ENCODE peak calls at places on chromosomes 5 and 9, in six cellular contexts. Y is SK-N-SH, G is HCT116, R is neural progenitor cell, A is endothelial cell of umbilical vein, K is IMR-90. F is an unnamed sample. For H3K36me3, the result is how much of the 10 kb centered on the place peaks cover.

GRCh38 chr5:110547495-110547894 is 179.0 kb downstream of the TMEM232 start:
- DNase-seq in Y (no peak), K (no peak), G (no peak), R (no peak), A (no peak), F (no peak)

GRCh38 chr5:68272289-68272688 is 56.7 kb downstream of the PIK3R1 start:
- DNase-seq in K (peak), R (no peak), Y (no peak), G (no peak), A (peak), F (peak)

GRCh38 chr9:19555214-19555613 is 146.4 kb downstream of the ACER2 start:
- DNase-seq in A (no peak), G (no peak), Y (no peak), R (no peak), K (no peak), F (no peak)

GRCh38 chr9:133459476-133460404 is at the start of gene CACFD1:
- DNase-seq in Y (peak), G (peak), R (peak), A (peak), K (peak), F (peak)

GRCh38 chr9:7782390-7783120 is 17.0 kb downstream of the DMAC1 start:
- DNase-seq in G (no peak), R (no peak), Y (no peak), A (no peak), K (no peak), F (no peak)

GRCh38 chr5:62011072-62011664 is 294.8 kb upstream of the KIF2A start:
- DNase-seq in K (no peak), A (no peak), Y (no peak), R (peak), G (no peak), F (no peak)

GRCh38 chr5:180345186-180345585 is 8.0 kb downstream of the GFPT2 start:
- DNase-seq in K (no peak), R (no peak), A (no peak), G (no peak), Y (no peak), F (no peak)

GRCh38 chr9:37517977-37518376 is 32.2 kb downstream of the POLR1E start:
- DNase-seq in A (no peak), Y (no peak), G (no peak), K (no peak), R (no peak), F (no peak)

GRCh38 chr9:22044583-22044982 is 35.5 kb upstream of the CDKN2B start:
- DNase-seq in K (peak), G (no peak), A (peak), Y (no peak), R (no peak), F (no peak)

GRCh38 chr9:90970603-90971002 is 169.0 kb downstream of the SYK start:
- DNase-seq in G (no peak), Y (no peak), K (peak), A (no peak), R (peak), F (peak)

GRCh38 chr5:179805070-179805528 is 1.6 kb downstream of the MGAT4B start:
- DNase-seq in Y (peak), G (no peak), K (no peak), A (no peak), R (no peak), F (no peak)

GRCh38 chr9:95517559-95517933 is 775 bp upstream of the PTCH1 start:
- DNase-seq in A (no peak), Y (no peak), G (no peak), K (no peak), R (no peak), F (no peak)

GRCh38 chr5:178121450-178122276 is 8.3 kb downstream of the N4BP3 start:
- DNase-seq in K (no peak), R (no peak), Y (peak), A (no peak), G (no peak), F (no peak)

DNA sequence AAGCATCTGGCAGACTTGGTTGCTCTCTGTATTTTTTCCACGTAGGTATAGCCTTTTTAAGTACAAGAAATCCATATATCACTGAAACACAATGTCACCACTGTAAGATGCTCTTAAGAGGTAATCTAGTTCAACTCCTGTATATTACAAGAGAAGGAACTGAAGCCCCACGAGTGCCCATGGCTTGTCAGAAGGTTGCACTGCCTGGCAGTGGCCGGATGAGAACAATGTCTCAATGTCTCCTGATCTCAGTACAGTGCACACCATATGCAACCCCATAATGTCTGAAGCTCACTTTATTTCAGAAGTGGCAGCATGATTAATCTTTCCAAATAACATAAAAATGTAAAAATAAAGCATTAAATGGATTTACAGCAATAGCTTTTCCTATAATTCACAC is 27.7 kb downstream of the TUT7 start:
- DNase-seq in K (no peak), R (no peak), A (no peak), Y (no peak), G (no peak), F (no peak)
- H3K36me3 ChIP-seq in K (under half), R (under half), A (under half), Y (half or more), G (under half), F (under half)

GRCh38 chr5:142219146-142219545 is 105.7 kb downstream of the SPRY4 start:
- DNase-seq in K (no peak), G (no peak), R (no peak), Y (no peak), A (no peak), F (peak)

GRCh38 chr5:142222235-142222880 is 102.5 kb downstream of the SPRY4 start:
- DNase-seq in Y (no peak), K (no peak), R (no peak), A (peak), G (no peak), F (no peak)

GRCh38 chr5:142222881-142223558 is 101.8 kb downstream of the SPRY4 start:
- DNase-seq in K (no peak), A (no peak), R (no peak), Y (no peak), G (no peak), F (no peak)

GRCh38 chr5:142225141-142225540 is 99.7 kb downstream of the SPRY4 start:
- DNase-seq in K (no peak), A (no peak), Y (no peak), R (no peak), G (no peak), F (no peak)

DNA sequence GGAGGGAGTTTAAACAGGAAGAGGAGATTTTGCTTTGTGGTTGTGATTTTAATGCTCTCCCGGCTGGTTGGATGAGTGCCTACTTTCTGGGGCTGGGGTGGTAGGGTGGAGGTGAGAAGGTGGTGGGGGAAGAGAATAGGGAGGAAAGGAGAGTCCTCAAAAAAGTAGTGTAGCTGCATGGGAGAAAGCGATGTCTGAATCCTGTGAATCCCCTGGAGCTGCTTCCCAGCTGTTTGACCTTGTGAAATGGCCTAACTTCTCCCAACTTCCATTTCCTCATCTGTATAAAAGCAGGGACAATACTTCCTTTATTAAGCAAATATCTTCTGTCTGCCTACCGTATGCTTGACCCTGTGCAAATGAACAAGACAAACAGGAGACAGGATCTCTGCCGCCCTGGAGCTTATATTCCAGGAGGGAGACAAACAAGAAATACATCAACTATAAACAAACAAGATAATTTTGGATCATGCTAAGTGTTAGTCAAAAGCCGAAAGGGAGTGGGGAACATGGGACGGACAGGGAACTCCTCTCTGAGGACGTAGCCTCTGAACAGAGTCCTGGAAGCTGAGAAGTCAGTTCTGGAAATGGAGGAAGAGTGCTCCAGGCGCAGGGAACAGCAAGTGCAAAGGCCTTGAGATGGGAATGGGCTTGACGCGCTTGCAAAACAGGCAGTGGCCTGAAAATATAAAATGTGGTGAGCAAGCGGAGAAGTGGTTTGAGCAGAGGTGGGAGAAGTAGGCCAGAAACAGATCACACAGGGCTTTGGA is 103.5 kb downstream of the SPRY4 start:
- DNase-seq in G (no peak), Y (no peak), A (no peak), R (no peak), K (peak), F (no peak)
- H2AFZ ChIP-seq in G (no peak), Y (no peak), A (peak), R (peak), K (no peak), F (no peak)

DNA sequence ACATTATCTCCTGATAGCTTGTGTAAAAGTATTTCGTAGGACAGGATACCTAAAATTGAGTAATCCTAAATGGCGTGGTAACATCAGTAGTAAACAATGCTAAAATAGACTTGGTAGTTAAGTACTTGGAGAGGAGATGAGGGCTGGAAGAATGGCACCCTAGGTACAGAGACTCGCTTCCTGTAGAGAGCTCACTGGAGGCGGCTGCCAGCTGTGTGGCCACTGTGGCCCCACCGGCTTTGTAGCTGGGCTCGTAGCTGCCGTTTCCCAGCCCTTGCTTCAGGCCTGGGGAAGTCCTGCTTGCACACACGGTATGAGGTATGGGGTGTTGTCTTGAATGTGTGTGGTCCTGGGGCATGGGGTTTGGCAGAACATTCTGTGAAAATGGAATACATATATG is 57.9 kb downstream of the RCL1 start:
- DNase-seq in Y (no peak), G (no peak), R (peak), K (no peak), A (no peak), F (peak)
- H3K36me3 ChIP-seq in Y (under half), G (under half), R (under half), K (under half), A (under half), F (under half)

GRCh38 chr5:123107343-123108240 is 18.6 kb downstream of the PRDM6 start:
- DNase-seq in A (no peak), Y (no peak), K (no peak), G (no peak), R (no peak), F (no peak)
- H2AFZ ChIP-seq in A (no peak), Y (no peak), K (no peak), G (no peak), R (no peak), F (no peak)

DNA sequence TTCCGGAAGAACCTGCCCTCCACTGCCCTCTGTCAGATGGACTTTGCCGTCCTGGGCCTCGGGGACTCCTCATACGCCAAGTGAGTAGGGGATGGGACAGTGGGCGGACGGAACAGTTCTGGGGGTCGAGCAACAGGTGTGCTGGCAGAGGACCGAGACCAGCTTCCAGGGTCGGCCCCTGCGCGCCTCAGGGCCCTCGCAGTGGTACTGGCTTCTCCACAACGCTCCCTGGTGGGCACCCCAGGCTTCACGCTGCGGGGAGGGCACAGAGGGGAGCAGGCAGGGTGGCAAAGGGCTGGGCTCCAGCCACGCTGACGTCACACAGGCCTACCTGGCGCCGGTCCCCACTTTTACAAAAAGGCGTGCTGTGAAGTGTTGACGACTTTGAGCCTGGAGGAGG is 7.0 kb downstream of the NDOR1 start:
- DNase-seq in G (no peak), A (no peak), K (no peak), R (no peak), Y (no peak), F (no peak)
- H3K36me3 ChIP-seq in G (under half), A (under half), K (under half), R (under half), Y (under half), F (half or more)

GRCh38 chr5:164420161-164420560 is 914.7 kb downstream of the MAT2B start:
- DNase-seq in K (no peak), A (no peak), Y (no peak), R (no peak), G (no peak), F (no peak)

GRCh38 chr5:164422400-164422799 is 917.0 kb downstream of the MAT2B start:
- DNase-seq in K (peak), G (no peak), Y (no peak), A (peak), R (peak), F (no peak)
- H2AFZ ChIP-seq in K (no peak), G (no peak), Y (no peak), A (no peak), R (no peak), F (no peak)